ENCODE peak calls at places on chromosomes 6 and 20, in nine cellular contexts. One of them, this sample, is unnamed.

GRCh38 chr20:24488064-24488799 is 18.8 kb downstream of the SYNDIG1 start:
- DNase-seq in lower leg skin: peak; percentile 56
- DNase-seq in CD4-positive, alpha-beta T cell: no peak
- DNase-seq in heart right ventricle: no peak
- DNase-seq in stomach: no peak
- DNase-seq in activated CD8-positive, alpha-beta T cell treated with anti-CD3 and anti-CD28 coated beads for 36 hours: no peak
- DNase-seq in right lobe of liver: no peak
- DNase-seq in astrocyte of the spinal cord: no peak
- DNase-seq in choroid plexus epithelial cell: no peak
- DNase-seq in this sample: no peak

GRCh38 chr6:69164564-69165252 is 529.6 kb downstream of the ADGRB3 start:
- DNase-seq in lower leg skin: no peak
- DNase-seq in CD4-positive, alpha-beta T cell: no peak
- DNase-seq in heart right ventricle: no peak
- DNase-seq in stomach: no peak
- DNase-seq in activated CD8-positive, alpha-beta T cell treated with anti-CD3 and anti-CD28 coated beads for 36 hours: no peak
- DNase-seq in right lobe of liver: no peak
- DNase-seq in astrocyte of the spinal cord: no peak
- DNase-seq in choroid plexus epithelial cell: peak; percentile 6
- DNase-seq in this sample: no peak

GRCh38 chr6:28947831-28948270 is 24.1 kb upstream of the TRIM27 start:
- DNase-seq in lower leg skin: no peak
- DNase-seq in CD4-positive, alpha-beta T cell: no peak
- DNase-seq in heart right ventricle: no peak
- DNase-seq in stomach: no peak
- DNase-seq in activated CD8-positive, alpha-beta T cell treated with anti-CD3 and anti-CD28 coated beads for 36 hours: no peak
- DNase-seq in right lobe of liver: no peak
- DNase-seq in astrocyte of the spinal cord: no peak
- DNase-seq in choroid plexus epithelial cell: no peak
- DNase-seq in this sample: no peak

GRCh38 chr6:45710304-45710821 is 305.3 kb downstream of the CLIC5 start:
- DNase-seq in lower leg skin: no peak
- DNase-seq in CD4-positive, alpha-beta T cell: no peak
- DNase-seq in heart right ventricle: no peak
- DNase-seq in stomach: peak; percentile 43
- DNase-seq in activated CD8-positive, alpha-beta T cell treated with anti-CD3 and anti-CD28 coated beads for 36 hours: peak; percentile 97
- DNase-seq in right lobe of liver: no peak
- DNase-seq in astrocyte of the spinal cord: peak; percentile 12
- DNase-seq in choroid plexus epithelial cell: peak; percentile 54
- DNase-seq in this sample: peak; percentile 86

GRCh38 chr6:141164042-141164748 is 968.5 kb upstream of the GJE1 start:
- DNase-seq in lower leg skin: no peak
- DNase-seq in CD4-positive, alpha-beta T cell: no peak
- DNase-seq in heart right ventricle: no peak
- DNase-seq in stomach: peak; percentile 44
- DNase-seq in activated CD8-positive, alpha-beta T cell treated with anti-CD3 and anti-CD28 coated beads for 36 hours: no peak
- DNase-seq in right lobe of liver: no peak
- DNase-seq in astrocyte of the spinal cord: no peak
- DNase-seq in choroid plexus epithelial cell: peak; percentile 67
- DNase-seq in this sample: no peak

GRCh38 chr6:15137086-15137485 is 108.8 kb upstream of the JARID2 start:
- DNase-seq in lower leg skin: no peak
- DNase-seq in CD4-positive, alpha-beta T cell: no peak
- DNase-seq in heart right ventricle: no peak
- DNase-seq in stomach: no peak
- DNase-seq in activated CD8-positive, alpha-beta T cell treated with anti-CD3 and anti-CD28 coated beads for 36 hours: no peak
- DNase-seq in right lobe of liver: no peak
- DNase-seq in astrocyte of the spinal cord: no peak
- DNase-seq in choroid plexus epithelial cell: no peak
- DNase-seq in this sample: no peak

GRCh38 chr6:81561071-81561564 is 191.4 kb downstream of the TENT5A start:
- DNase-seq in lower leg skin: no peak
- DNase-seq in CD4-positive, alpha-beta T cell: no peak
- DNase-seq in heart right ventricle: no peak
- DNase-seq in stomach: no peak
- DNase-seq in activated CD8-positive, alpha-beta T cell treated with anti-CD3 and anti-CD28 coated beads for 36 hours: no peak
- DNase-seq in right lobe of liver: no peak
- DNase-seq in astrocyte of the spinal cord: peak; percentile 15
- DNase-seq in choroid plexus epithelial cell: no peak
- DNase-seq in this sample: no peak

GRCh38 chr6:148577687-148578488 is 168.9 kb upstream of the UST start:
- DNase-seq in lower leg skin: peak; percentile 94
- DNase-seq in CD4-positive, alpha-beta T cell: peak; percentile 15
- DNase-seq in heart right ventricle: peak; percentile 75
- DNase-seq in stomach: peak; percentile 68
- DNase-seq in activated CD8-positive, alpha-beta T cell treated with anti-CD3 and anti-CD28 coated beads for 36 hours: peak; percentile 68
- DNase-seq in right lobe of liver: peak; percentile 66
- DNase-seq in astrocyte of the spinal cord: peak; percentile 82
- DNase-seq in choroid plexus epithelial cell: peak; percentile 85
- DNase-seq in this sample: peak; percentile 89

DNA sequence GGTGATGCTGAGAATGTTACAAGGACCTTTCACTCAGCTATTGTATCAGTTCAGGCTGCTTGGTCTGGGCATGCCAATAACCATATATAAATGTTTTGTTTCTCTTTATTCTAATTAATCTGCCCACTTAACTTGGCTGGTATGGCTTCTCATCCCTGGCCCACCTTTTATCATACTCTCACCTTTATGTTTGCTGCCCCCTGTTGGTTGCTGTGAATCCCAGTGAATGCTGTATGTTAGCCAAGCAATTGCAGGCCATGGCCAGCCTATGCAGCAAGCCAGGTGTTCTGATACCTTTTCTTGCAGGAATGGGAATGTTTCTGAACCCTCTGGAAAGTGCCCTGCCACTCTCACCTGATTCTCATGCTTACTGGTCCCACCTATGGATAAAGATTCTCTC is 54.6 kb downstream of the PCSK2 start:
- DNase-seq in lower leg skin: no peak
- DNase-seq in CD4-positive, alpha-beta T cell: no peak
- DNase-seq in heart right ventricle: no peak
- DNase-seq in stomach: no peak
- DNase-seq in activated CD8-positive, alpha-beta T cell treated with anti-CD3 and anti-CD28 coated beads for 36 hours: peak; percentile 36
- DNase-seq in right lobe of liver: no peak
- DNase-seq in astrocyte of the spinal cord: no peak
- DNase-seq in choroid plexus epithelial cell: peak; percentile 6
- DNase-seq in this sample: no peak
- TF ChIP-seq CTCF in lower leg skin: no peak
- TF ChIP-seq CTCF in CD4-positive, alpha-beta T cell: no peak
- TF ChIP-seq CTCF in heart right ventricle: no peak
- TF ChIP-seq CTCF in stomach: no peak
- TF ChIP-seq CTCF in activated CD8-positive, alpha-beta T cell treated with anti-CD3 and anti-CD28 coated beads for 36 hours: no peak
- TF ChIP-seq CTCF in right lobe of liver: peak; percentile 17
- TF ChIP-seq CTCF in astrocyte of the spinal cord: peak; percentile 6
- TF ChIP-seq CTCF in choroid plexus epithelial cell: peak; percentile 18
- TF ChIP-seq CTCF in this sample: peak; percentile 40

DNA sequence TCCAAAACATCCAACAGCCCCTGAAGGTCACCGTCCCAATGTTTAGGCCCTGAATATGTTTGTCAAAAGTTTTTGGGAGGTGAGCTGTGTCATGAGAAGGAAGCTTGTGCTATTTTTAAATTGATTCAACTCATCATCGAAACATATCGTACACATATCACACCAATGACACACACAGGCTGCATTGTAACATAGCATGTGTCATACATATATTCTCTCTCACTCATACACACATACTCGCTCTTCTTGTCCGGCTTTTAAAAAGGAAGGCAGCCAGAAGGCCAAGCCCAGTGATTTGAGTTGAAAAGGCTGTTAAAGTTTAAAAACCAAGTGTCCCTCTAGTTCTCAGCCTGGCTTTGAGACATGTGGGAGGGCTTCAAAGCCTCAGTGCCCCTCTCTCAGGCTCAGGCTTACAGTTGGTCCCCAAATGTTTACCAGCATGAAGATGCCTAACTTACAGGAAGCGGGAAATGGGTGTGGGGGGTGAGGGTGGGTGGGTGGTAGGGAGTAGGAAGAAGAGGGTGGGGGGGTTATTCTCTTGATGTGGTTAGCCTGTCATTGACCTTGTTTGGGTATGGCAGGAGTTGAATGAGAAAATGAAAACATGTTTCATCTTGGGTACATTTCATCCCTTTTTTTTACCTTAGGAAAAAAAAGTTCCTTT is 3.3 kb upstream of the PRDM1 start:
- DNase-seq in lower leg skin: no peak
- DNase-seq in CD4-positive, alpha-beta T cell: no peak
- DNase-seq in heart right ventricle: no peak
- DNase-seq in stomach: no peak
- DNase-seq in activated CD8-positive, alpha-beta T cell treated with anti-CD3 and anti-CD28 coated beads for 36 hours: no peak
- DNase-seq in right lobe of liver: no peak
- DNase-seq in astrocyte of the spinal cord: peak; percentile 54
- DNase-seq in choroid plexus epithelial cell: peak; percentile 49
- DNase-seq in this sample: no peak
- TF ChIP-seq CTCF in lower leg skin: no peak
- TF ChIP-seq CTCF in CD4-positive, alpha-beta T cell: no peak
- TF ChIP-seq CTCF in heart right ventricle: no peak
- TF ChIP-seq CTCF in stomach: no peak
- TF ChIP-seq CTCF in activated CD8-positive, alpha-beta T cell treated with anti-CD3 and anti-CD28 coated beads for 36 hours: no peak
- TF ChIP-seq CTCF in right lobe of liver: no peak
- TF ChIP-seq CTCF in astrocyte of the spinal cord: no peak
- TF ChIP-seq CTCF in choroid plexus epithelial cell: no peak
- TF ChIP-seq CTCF in this sample: no peak

GRCh38 chr6:814378-815347 is 121.7 kb upstream of the EXOC2 start:
- DNase-seq in lower leg skin: no peak
- DNase-seq in CD4-positive, alpha-beta T cell: no peak
- DNase-seq in heart right ventricle: no peak
- DNase-seq in stomach: no peak
- DNase-seq in activated CD8-positive, alpha-beta T cell treated with anti-CD3 and anti-CD28 coated beads for 36 hours: no peak
- DNase-seq in right lobe of liver: no peak
- DNase-seq in astrocyte of the spinal cord: no peak
- DNase-seq in choroid plexus epithelial cell: no peak
- DNase-seq in this sample: no peak

GRCh38 chr6:818191-818590 is 125.3 kb upstream of the EXOC2 start:
- DNase-seq in lower leg skin: no peak
- DNase-seq in CD4-positive, alpha-beta T cell: no peak
- DNase-seq in heart right ventricle: no peak
- DNase-seq in stomach: no peak
- DNase-seq in activated CD8-positive, alpha-beta T cell treated with anti-CD3 and anti-CD28 coated beads for 36 hours: no peak
- DNase-seq in right lobe of liver: no peak
- DNase-seq in astrocyte of the spinal cord: no peak
- DNase-seq in choroid plexus epithelial cell: no peak
- DNase-seq in this sample: no peak

GRCh38 chr6:816510-817084 is 123.7 kb upstream of the EXOC2 start:
- DNase-seq in lower leg skin: no peak
- DNase-seq in CD4-positive, alpha-beta T cell: no peak
- DNase-seq in heart right ventricle: no peak
- DNase-seq in stomach: no peak
- DNase-seq in activated CD8-positive, alpha-beta T cell treated with anti-CD3 and anti-CD28 coated beads for 36 hours: peak; percentile 81
- DNase-seq in right lobe of liver: no peak
- DNase-seq in astrocyte of the spinal cord: no peak
- DNase-seq in choroid plexus epithelial cell: no peak
- DNase-seq in this sample: no peak

GRCh38 chr6:811806-812205 is 118.9 kb upstream of the EXOC2 start:
- DNase-seq in lower leg skin: no peak
- DNase-seq in CD4-positive, alpha-beta T cell: no peak
- DNase-seq in heart right ventricle: no peak
- DNase-seq in stomach: no peak
- DNase-seq in activated CD8-positive, alpha-beta T cell treated with anti-CD3 and anti-CD28 coated beads for 36 hours: no peak
- DNase-seq in right lobe of liver: no peak
- DNase-seq in astrocyte of the spinal cord: no peak
- DNase-seq in choroid plexus epithelial cell: no peak
- DNase-seq in this sample: no peak

DNA sequence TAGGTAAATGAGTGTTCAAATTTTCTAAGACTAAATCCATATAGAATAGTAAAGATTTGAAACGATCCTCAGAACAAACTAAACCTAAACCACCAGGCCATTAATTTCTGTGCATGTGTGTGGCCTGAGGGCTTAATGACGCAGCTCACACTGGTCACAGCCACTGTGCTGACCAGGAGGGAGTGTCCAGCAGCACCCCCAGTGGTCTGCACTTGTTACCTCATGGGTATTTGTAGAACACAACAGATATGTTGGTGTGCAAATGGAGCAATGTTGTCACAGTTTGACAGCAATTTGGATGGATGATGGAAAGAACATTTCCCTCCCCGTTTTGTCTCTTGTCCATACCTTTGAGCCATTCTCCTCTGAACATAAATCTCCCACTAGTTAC is 122.4 kb upstream of the EXOC2 start:
- DNase-seq in lower leg skin: no peak
- DNase-seq in CD4-positive, alpha-beta T cell: no peak
- DNase-seq in heart right ventricle: no peak
- DNase-seq in stomach: no peak
- DNase-seq in activated CD8-positive, alpha-beta T cell treated with anti-CD3 and anti-CD28 coated beads for 36 hours: no peak
- DNase-seq in right lobe of liver: no peak
- DNase-seq in astrocyte of the spinal cord: no peak
- DNase-seq in choroid plexus epithelial cell: no peak
- DNase-seq in this sample: no peak
- TF ChIP-seq CTCF in lower leg skin: no peak
- TF ChIP-seq CTCF in CD4-positive, alpha-beta T cell: no peak
- TF ChIP-seq CTCF in heart right ventricle: peak; percentile 9
- TF ChIP-seq CTCF in stomach: no peak
- TF ChIP-seq CTCF in activated CD8-positive, alpha-beta T cell treated with anti-CD3 and anti-CD28 coated beads for 36 hours: no peak
- TF ChIP-seq CTCF in right lobe of liver: no peak
- TF ChIP-seq CTCF in astrocyte of the spinal cord: peak; percentile 10
- TF ChIP-seq CTCF in choroid plexus epithelial cell: peak; percentile 30
- TF ChIP-seq CTCF in this sample: no peak

GRCh38 chr6:139375239-139376053 is 998 bp upstream of the CITED2 start:
- DNase-seq in lower leg skin: peak; percentile 97
- DNase-seq in CD4-positive, alpha-beta T cell: peak; percentile 76
- DNase-seq in heart right ventricle: peak; percentile 89
- DNase-seq in stomach: peak; percentile 92
- DNase-seq in activated CD8-positive, alpha-beta T cell treated with anti-CD3 and anti-CD28 coated beads for 36 hours: peak; percentile 87
- DNase-seq in right lobe of liver: peak; percentile 96
- DNase-seq in astrocyte of the spinal cord: peak; percentile 98
- DNase-seq in choroid plexus epithelial cell: peak; percentile 99
- DNase-seq in this sample: peak; percentile 95

GRCh38 chr6:139373154-139373927 is 1.1 kb downstream of the CITED2 start:
- DNase-seq in lower leg skin: peak; percentile 93
- DNase-seq in CD4-positive, alpha-beta T cell: peak; percentile 71
- DNase-seq in heart right ventricle: peak; percentile 71
- DNase-seq in stomach: peak; percentile 75
- DNase-seq in activated CD8-positive, alpha-beta T cell treated with anti-CD3 and anti-CD28 coated beads for 36 hours: peak; percentile 81
- DNase-seq in right lobe of liver: peak; percentile 64
- DNase-seq in astrocyte of the spinal cord: peak; percentile 53
- DNase-seq in choroid plexus epithelial cell: peak; percentile 85
- DNase-seq in this sample: peak; percentile 89

GRCh38 chr6:139373928-139374356 is 506 bp downstream of the CITED2 start:
- DNase-seq in lower leg skin: peak; percentile 88
- DNase-seq in CD4-positive, alpha-beta T cell: no peak
- DNase-seq in heart right ventricle: no peak
- DNase-seq in stomach: no peak
- DNase-seq in activated CD8-positive, alpha-beta T cell treated with anti-CD3 and anti-CD28 coated beads for 36 hours: no peak
- DNase-seq in right lobe of liver: no peak
- DNase-seq in astrocyte of the spinal cord: no peak
- DNase-seq in choroid plexus epithelial cell: no peak
- DNase-seq in this sample: peak; percentile 84

GRCh38 chr6:139376054-139376355 is 1.6 kb upstream of the CITED2 start:
- DNase-seq in lower leg skin: no peak
- DNase-seq in CD4-positive, alpha-beta T cell: no peak
- DNase-seq in heart right ventricle: peak; percentile 22
- DNase-seq in stomach: no peak
- DNase-seq in activated CD8-positive, alpha-beta T cell treated with anti-CD3 and anti-CD28 coated beads for 36 hours: peak; percentile 44
- DNase-seq in right lobe of liver: no peak
- DNase-seq in astrocyte of the spinal cord: no peak
- DNase-seq in choroid plexus epithelial cell: no peak
- DNase-seq in this sample: no peak

DNA sequence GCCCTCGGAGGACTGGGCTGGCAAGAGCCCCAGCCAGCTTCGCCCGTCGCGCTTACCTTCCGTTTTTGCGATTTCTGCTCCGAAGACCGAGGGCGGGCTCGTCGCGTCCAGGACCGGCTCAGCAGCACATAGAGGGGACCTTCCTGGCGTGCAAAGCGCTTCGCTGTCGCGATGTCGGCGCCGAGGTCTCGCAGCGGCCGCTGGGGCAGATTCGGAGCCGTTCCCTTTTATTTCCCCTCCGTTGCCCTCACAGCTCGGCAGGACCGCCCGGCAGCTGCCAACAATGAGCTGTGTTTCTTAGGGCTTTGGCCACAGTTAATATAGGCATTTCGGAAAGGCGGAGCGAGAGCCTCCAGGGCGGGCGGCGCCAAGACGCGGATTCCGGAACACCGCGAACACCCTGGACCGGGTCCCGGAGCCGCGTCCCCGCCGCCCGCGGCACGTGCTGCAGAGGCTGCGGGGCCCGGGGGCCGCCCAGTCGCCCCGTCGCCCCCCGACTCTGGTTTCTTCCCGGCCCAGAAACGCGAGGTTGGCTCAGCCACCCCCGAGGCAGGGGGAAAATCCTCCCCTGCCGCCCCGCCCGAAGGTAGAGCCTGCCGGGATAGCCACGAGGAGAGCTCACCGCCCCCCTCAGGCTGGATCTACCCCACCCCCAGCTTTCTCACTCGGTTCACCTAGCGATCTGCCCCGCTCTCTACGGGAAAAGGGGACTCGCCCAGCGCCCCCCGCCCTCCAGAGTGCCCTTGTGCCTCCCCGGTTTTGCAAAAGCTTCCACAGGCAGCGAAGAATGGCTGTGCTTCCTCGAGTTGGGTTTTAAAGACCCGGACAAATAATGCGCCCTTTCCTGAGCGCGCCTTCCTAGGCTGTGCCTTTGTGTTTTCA is at the start of gene CITED2:
- DNase-seq in lower leg skin: peak; percentile 99
- DNase-seq in CD4-positive, alpha-beta T cell: peak; percentile 91
- DNase-seq in heart right ventricle: peak; percentile 93
- DNase-seq in stomach: peak; percentile 95
- DNase-seq in activated CD8-positive, alpha-beta T cell treated with anti-CD3 and anti-CD28 coated beads for 36 hours: peak; percentile 92
- DNase-seq in right lobe of liver: peak; percentile 96
- DNase-seq in astrocyte of the spinal cord: peak; percentile 98
- DNase-seq in choroid plexus epithelial cell: peak; percentile 98
- DNase-seq in this sample: peak; percentile 98
- TF ChIP-seq CTCF in lower leg skin: no peak
- TF ChIP-seq CTCF in CD4-positive, alpha-beta T cell: no peak
- TF ChIP-seq CTCF in heart right ventricle: peak; percentile 9
- TF ChIP-seq CTCF in stomach: peak; percentile 46
- TF ChIP-seq CTCF in activated CD8-positive, alpha-beta T cell treated with anti-CD3 and anti-CD28 coated beads for 36 hours: no peak
- TF ChIP-seq CTCF in right lobe of liver: peak; percentile 6
- TF ChIP-seq CTCF in astrocyte of the spinal cord: no peak
- TF ChIP-seq CTCF in choroid plexus epithelial cell: peak; percentile 32
- TF ChIP-seq CTCF in this sample: peak; percentile 32

This sample was measured in osteocyte.